ENCODE peak calls at places on chromosomes 12 and 14, in six cellular contexts. O is heart right ventricle, J is spleen, X is kidney, K is A549, V is fibroblast of lung. N is an unnamed sample.

GRCh38 chr14:59342516-59343484 is 122.4 kb downstream of the GPR135 start:
- DNase-seq in O (peak; percentile 38), J (no peak), X (no peak), K (no peak), V (peak; percentile 77), N (no peak)

GRCh38 chr12:4323400-4323799 is 2.4 kb downstream of the TIGAR start:
- DNase-seq in O (no peak), J (no peak), X (no peak), K (no peak), V (no peak), N (no peak)

GRCh38 chr14:62692490-62693106 is 352.7 kb downstream of the KCNH5 start:
- DNase-seq in O (no peak), J (no peak), X (no peak), K (peak; percentile 22), V (peak; percentile 69), N (no peak)

GRCh38 chr12:94173660-94174265 is 25.4 kb downstream of the PLXNC1 start:
- DNase-seq in O (no peak), J (no peak), X (no peak), K (no peak), V (no peak), N (no peak)

GRCh38 chr12:64580681-64581080 is 29.6 kb upstream of the RASSF3 start:
- DNase-seq in O (no peak), J (no peak), X (no peak), K (no peak), V (no peak), N (no peak)

GRCh38 chr12:104939089-104939488 is 19.0 kb downstream of the SLC41A2 start:
- DNase-seq in O (no peak), J (no peak), X (no peak), K (no peak), V (no peak), N (no peak)

GRCh38 chr12:51661836-51662235 is 70.8 kb downstream of the SCN8A start:
- DNase-seq in O (no peak), J (no peak), X (no peak), K (no peak), V (no peak), N (no peak)

GRCh38 chr12:52356762-52357580 is 10.3 kb downstream of the KRT85 start:
- DNase-seq in O (no peak), J (peak; percentile 39), X (no peak), K (no peak), V (no peak), N (no peak)

GRCh38 chr14:105849933-105850626 is 323.7 kb downstream of the TMEM121 start:
- DNase-seq in O (no peak), J (peak; percentile 74), X (no peak), K (no peak), V (no peak), N (peak; percentile 38)

GRCh38 chr14:38143651-38144505 is 63.8 kb upstream of the SSTR1 start:
- DNase-seq in O (no peak), J (no peak), X (no peak), K (no peak), V (peak; percentile 73), N (no peak)

GRCh38 chr12:110349096-110349495 is 54.4 kb downstream of the ANAPC7 start:
- DNase-seq in O (no peak), J (no peak), X (no peak), K (no peak), V (no peak), N (no peak)

GRCh38 chr14:68961361-68961760 is 17.7 kb downstream of the ACTN1 start:
- DNase-seq in O (no peak), J (no peak), X (peak; percentile 49), K (no peak), V (no peak), N (no peak)

GRCh38 chr12:110088936-110089335 is 35.2 kb upstream of the IFT81 start:
- DNase-seq in O (no peak), J (no peak), X (no peak), K (no peak), V (no peak), N (no peak)

GRCh38 chr12:72632286-72632685 is 360.1 kb downstream of the TRHDE start:
- DNase-seq in O (no peak), J (no peak), X (no peak), K (no peak), V (peak; percentile 46), N (no peak)

GRCh38 chr12:124569375-124570148 is 2.1 kb upstream of the NCOR2 start:
- DNase-seq in O (no peak), J (no peak), X (no peak), K (no peak), V (no peak), N (no peak)

GRCh38 chr12:75471928-75472865 is 8.4 kb upstream of the GLIPR1 start:
- DNase-seq in O (no peak), J (no peak), X (no peak), K (no peak), V (no peak), N (no peak)

GRCh38 chr12:74988156-74988555 is 221.5 kb downstream of the KCNC2 start:
- DNase-seq in O (no peak), J (no peak), X (no peak), K (no peak), V (no peak), N (no peak)

GRCh38 chr14:95515523-95516517 is 630 bp downstream of the SYNE3 start:
- DNase-seq in O (peak; percentile 77), J (peak; percentile 98), X (peak; percentile 90), K (peak; percentile 37), V (peak; percentile 52), N (no peak)
- TF ChIP-seq CTCF in O (peak; percentile 18), J (peak; percentile 81), X (no peak), K (no peak), V (peak; percentile 25), N (peak; percentile 36)

DNA sequence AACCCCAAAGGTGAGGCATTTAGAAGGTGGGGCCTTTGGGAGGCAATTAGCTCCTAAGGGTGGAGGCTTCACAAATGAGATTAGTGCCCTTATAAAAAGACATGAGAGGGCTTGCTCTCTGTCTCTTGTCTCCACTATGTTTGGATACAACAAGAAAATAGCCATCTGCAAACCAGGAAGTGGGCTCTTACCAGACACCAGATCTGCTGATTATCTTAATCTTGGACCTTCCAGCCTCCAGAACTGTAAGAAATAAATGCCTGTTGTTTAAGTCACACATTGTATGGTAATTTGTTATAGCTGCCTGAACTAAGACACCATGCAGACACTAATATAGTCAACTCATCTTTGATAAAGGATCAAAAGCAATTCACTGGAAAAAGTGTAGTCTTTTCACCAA is 34.4 kb downstream of the TMEM116 start:
- DNase-seq in O (no peak), J (no peak), X (no peak), K (no peak), V (no peak), N (no peak)
- H3K4me1 ChIP-seq in O (no peaks in the 10 kb centered on the region), J (no peaks in the 10 kb centered on the region), X (no peaks in the 10 kb centered on the region), K (peaks cover 10% of the 10 kb centered on the region), V (no peaks in the 10 kb centered on the region), N (peaks cover 4% of the 10 kb centered on the region)

DNA sequence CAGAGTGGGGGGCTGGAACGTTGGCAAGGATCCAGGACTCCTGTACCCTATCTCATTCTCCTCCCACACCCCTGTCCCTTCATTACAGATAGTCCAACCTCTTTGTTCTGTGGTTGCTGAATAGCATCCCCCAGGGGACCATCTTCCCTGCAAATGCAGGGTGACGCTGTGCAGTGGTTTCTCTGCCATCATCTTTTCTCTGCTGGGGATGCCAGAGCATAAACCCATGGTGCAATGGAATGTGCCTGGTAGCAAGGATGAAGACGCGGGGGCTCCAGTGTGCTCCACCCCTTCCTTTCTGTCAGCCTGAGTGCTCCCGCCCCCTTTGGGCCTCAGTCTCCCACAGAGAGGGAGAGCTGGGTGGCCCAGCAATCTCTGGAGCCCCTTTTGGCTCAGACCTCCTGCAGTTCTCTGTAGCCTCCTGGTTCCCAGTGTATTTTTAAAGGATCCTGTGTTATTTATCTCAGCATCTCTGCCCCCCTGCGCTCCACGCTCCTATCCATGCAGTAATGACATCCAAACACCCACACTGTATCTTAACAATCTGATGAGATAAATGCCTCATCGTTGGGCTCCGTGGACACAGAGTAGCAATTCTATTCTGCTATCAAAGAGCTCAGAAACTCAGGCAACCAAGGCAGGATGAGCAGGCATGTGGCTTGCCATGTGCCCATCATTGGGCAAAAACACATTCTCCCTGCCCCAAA is 212.8 kb downstream of the CACNA1C start:
- DNase-seq in O (no peak), J (peak; percentile 17), X (no peak), K (no peak), V (peak; percentile 77), N (peak; percentile 19)
- H3K4me3 ChIP-seq in O (no peak overlapping the region), J (no peak overlapping the region), X (no peak overlapping the region), K (no peak overlapping the region), V (no peak overlapping the region), N (no peak overlapping the region)

GRCh38 chr12:47795814-47796411 is 22.9 kb downstream of the SLC48A1 start:
- DNase-seq in O (no peak), J (no peak), X (no peak), K (no peak), V (no peak), N (no peak)

GRCh38 chr12:47799357-47799955 is 20.2 kb downstream of the HDAC7 start:
- DNase-seq in O (peak; percentile 70), J (no peak), X (peak; percentile 73), K (no peak), V (no peak), N (no peak)

GRCh38 chr12:47795121-47795813 is 22.2 kb downstream of the SLC48A1 start:
- DNase-seq in O (no peak), J (no peak), X (peak; percentile 68), K (no peak), V (no peak), N (no peak)

GRCh38 chr12:47798481-47798948 is 21.2 kb downstream of the HDAC7 start:
- DNase-seq in O (no peak), J (no peak), X (peak; percentile 74), K (no peak), V (no peak), N (no peak)

GRCh38 chr12:47797432-47797831 is 22.3 kb downstream of the HDAC7 start:
- DNase-seq in O (no peak), J (no peak), X (peak; percentile 69), K (peak; percentile 55), V (no peak), N (no peak)
- TF ChIP-seq CTCF in O (no peak), J (peak; percentile 63), X (peak; percentile 57), K (peak; percentile 43), V (peak; percentile 9), N (peak; percentile 15)

GRCh38 chr12:68631177-68631576 is 20.5 kb downstream of the RAP1B start:
- DNase-seq in O (no peak), J (no peak), X (no peak), K (no peak), V (peak; percentile 59), N (no peak)
- H3K4me1 ChIP-seq in O (peaks cover 50% of the 10 kb centered on the region), J (peaks cover 78% of the 10 kb centered on the region), X (peaks cover 11% of the 10 kb centered on the region), K (peaks cover 14% of the 10 kb centered on the region), V (peaks cover 4% of the 10 kb centered on the region), N (peaks cover 6% of the 10 kb centered on the region)